ENCODE peak calls at places on chromosomes 11 and 22, in six cellular contexts. Q is PC-9, T is mammary epithelial cell, D is fibroblast of lung, O is cardiac muscle cell, M is mesenchymal stem cell. W is an unnamed sample.

GRCh38 chr22:38824587-38824986 is 19.2 kb downstream of the NPTXR start:
- DNase-seq in Q (peak; percentile 62), T (peak; percentile 57), D (peak; percentile 75), O (peak; percentile 95), M (peak; percentile 85), W (no peak)

GRCh38 chr11:47918882-47919495 is 61.4 kb upstream of the PTPRJ start:
- DNase-seq in Q (peak; percentile 55), T (peak; percentile 23), D (peak; percentile 31), O (no peak), M (peak; percentile 73), W (no peak)

GRCh38 chr11:126597041-126597440 is 241.6 kb downstream of the ST3GAL4 start:
- DNase-seq in Q (no peak), T (no peak), D (no peak), O (peak; percentile 44), M (no peak), W (no peak)

GRCh38 chr11:102831128-102831708 is 12.2 kb downstream of the MMP3 start:
- DNase-seq in Q (no peak), T (no peak), D (peak; percentile 62), O (peak; percentile 20), M (peak; percentile 19), W (no peak)

GRCh38 chr11:68215087-68215445 is 2.0 kb upstream of the KMT5B start:
- DNase-seq in Q (no peak), T (no peak), D (no peak), O (no peak), M (no peak), W (no peak)

GRCh38 chr11:2888266-2888968 is 2.8 kb upstream of the CDKN1C start:
- DNase-seq in Q (peak; percentile 82), T (peak; percentile 69), D (peak; percentile 85), O (peak; percentile 95), M (peak; percentile 83), W (peak; percentile 86)

GRCh38 chr11:35102267-35102666 is 36.7 kb upstream of the CD44 start:
- DNase-seq in Q (no peak), T (no peak), D (no peak), O (no peak), M (no peak), W (no peak)

GRCh38 chr11:23859087-23859486 is 637.8 kb upstream of the LUZP2 start:
- DNase-seq in Q (no peak), T (no peak), D (no peak), O (no peak), M (no peak), W (no peak)

GRCh38 chr11:279966-280761 is 2.0 kb downstream of the NLRP6 start:
- DNase-seq in Q (no peak), T (peak; percentile 38), D (no peak), O (peak; percentile 64), M (no peak), W (no peak)

GRCh38 chr11:74702383-74703007 is 28.7 kb downstream of the CHRDL2 start:
- DNase-seq in Q (peak; percentile 72), T (peak; percentile 41), D (peak; percentile 74), O (peak; percentile 69), M (peak; percentile 74), W (peak; percentile 70)

GRCh38 chr11:13233173-13233572 is 44.4 kb upstream of the BMAL1 start:
- DNase-seq in Q (no peak), T (no peak), D (no peak), O (no peak), M (no peak), W (no peak)

GRCh38 chr11:133834399-133835257 is 10.7 kb downstream of the SPATA19 start:
- DNase-seq in Q (no peak), T (no peak), D (no peak), O (no peak), M (no peak), W (no peak)

GRCh38 chr11:133840479-133840941 is 4.8 kb downstream of the SPATA19 start:
- DNase-seq in Q (no peak), T (no peak), D (no peak), O (no peak), M (no peak), W (no peak)

GRCh38 chr11:27216268-27217149 is 146.5 kb downstream of the CCDC34 start:
- DNase-seq in Q (no peak), T (no peak), D (peak; percentile 77), O (peak; percentile 37), M (peak; percentile 44), W (peak; percentile 26)

GRCh38 chr11:110529043-110529442 is 99.3 kb downstream of the FDX1 start:
- DNase-seq in Q (peak; percentile 8), T (no peak), D (no peak), O (no peak), M (no peak), W (no peak)

GRCh38 chr11:30992513-30992849 is 377.1 kb downstream of the DCDC1 start:
- DNase-seq in Q (no peak), T (no peak), D (no peak), O (no peak), M (no peak), W (no peak)

GRCh38 chr11:110311783-110312578 is 15.6 kb upstream of the RDX start:
- DNase-seq in Q (peak; percentile 32), T (no peak), D (peak; percentile 55), O (no peak), M (peak; percentile 35), W (no peak)

GRCh38 chr22:30575011-30575671 is 676 bp upstream of the GAL3ST1 start:
- DNase-seq in Q (no peak), T (no peak), D (peak; percentile 75), O (no peak), M (peak; percentile 17), W (peak; percentile 75)

GRCh38 chr22:30574095-30574981 is at the start of gene GAL3ST1:
- DNase-seq in Q (no peak), T (no peak), D (no peak), O (peak; percentile 53), M (no peak), W (peak; percentile 64)

GRCh38 chr22:30578481-30578880 is 4.0 kb upstream of the GAL3ST1 start:
- DNase-seq in Q (no peak), T (no peak), D (no peak), O (no peak), M (no peak), W (no peak)

GRCh38 chr22:30573594-30574094 is 821 bp downstream of the GAL3ST1 start:
- DNase-seq in Q (no peak), T (no peak), D (no peak), O (no peak), M (no peak), W (no peak)

DNA sequence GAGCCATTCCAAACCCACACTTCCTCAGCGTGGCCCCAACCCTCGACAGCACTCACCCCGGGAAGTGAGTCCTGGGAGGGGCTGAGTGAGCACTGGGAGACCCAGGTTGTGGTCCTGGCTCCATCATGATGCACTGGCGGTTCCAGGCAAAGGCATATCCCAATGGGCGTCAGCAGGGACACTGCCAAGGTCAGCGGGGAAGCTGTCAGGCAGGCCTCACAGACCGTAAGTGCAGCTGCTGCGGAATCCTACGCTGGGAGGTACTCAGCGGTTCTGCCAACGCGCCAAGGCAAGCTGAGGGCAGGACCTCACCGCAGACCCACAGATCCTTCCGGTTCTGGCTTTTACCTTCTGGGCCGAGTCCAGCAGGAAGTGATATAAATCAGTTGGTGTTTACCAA is 1.4 kb upstream of the GAL3ST1 start:
- DNase-seq in Q (no peak), T (no peak), D (no peak), O (no peak), M (no peak), W (no peak)
- H3K4me3 ChIP-seq in Q (no peak overlapping the region), T (no peak overlapping the region), D (no peak overlapping the region), O (no peak overlapping the region), M (no peak overlapping the region), W (no peak overlapping the region)

GRCh38 chr22:30305519-30305905 is 16.2 kb upstream of the CASTOR1 start:
- DNase-seq in Q (no peak), T (no peak), D (no peak), O (no peak), M (peak; percentile 30), W (no peak)
- H3K4me1 ChIP-seq in Q (peaks cover 97% of the 10 kb centered on the region), T (peaks cover 88% of the 10 kb centered on the region), D (peaks cover 36% of the 10 kb centered on the region), O (no peaks in the 10 kb centered on the region), M (peaks cover 51% of the 10 kb centered on the region), W (no peaks in the 10 kb centered on the region)

GRCh38 chr11:71136095-71136845 is 116.1 kb downstream of the SHANK2 start:
- DNase-seq in Q (no peak), T (no peak), D (no peak), O (no peak), M (no peak), W (no peak)
- H3K27me3 ChIP-seq in Q (no peaks in the 10 kb centered on the region), T (no peaks in the 10 kb centered on the region), D (no peaks in the 10 kb centered on the region), O (no peaks in the 10 kb centered on the region), M (no peaks in the 10 kb centered on the region), W (no peaks in the 10 kb centered on the region)

DNA sequence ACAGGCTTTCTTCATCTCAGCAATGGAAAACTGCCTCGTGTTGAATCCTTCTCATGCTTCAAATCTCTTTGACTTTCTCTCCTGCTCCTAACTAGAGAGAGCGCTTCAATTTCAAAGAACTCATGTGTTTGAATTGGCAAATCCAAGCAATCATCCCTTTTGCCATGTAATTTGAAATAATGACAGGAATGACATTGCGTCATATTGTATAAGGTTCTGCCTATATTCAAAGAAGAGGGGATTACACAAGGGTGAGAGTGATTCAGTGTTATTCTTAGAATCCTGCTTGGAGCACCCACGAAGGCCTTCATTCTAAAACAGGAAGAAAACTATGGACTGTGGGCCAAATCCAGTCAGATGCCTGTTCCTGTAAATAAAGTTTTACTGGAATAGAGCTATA is 720.6 kb downstream of the JRKL start:
- DNase-seq in Q (no peak), T (no peak), D (no peak), O (no peak), M (no peak), W (no peak)
- H3K4me3 ChIP-seq in Q (no peak overlapping the region), T (no peak overlapping the region), D (no peak overlapping the region), O (no peak overlapping the region), M (no peak overlapping the region), W (no peak overlapping the region)

DNA sequence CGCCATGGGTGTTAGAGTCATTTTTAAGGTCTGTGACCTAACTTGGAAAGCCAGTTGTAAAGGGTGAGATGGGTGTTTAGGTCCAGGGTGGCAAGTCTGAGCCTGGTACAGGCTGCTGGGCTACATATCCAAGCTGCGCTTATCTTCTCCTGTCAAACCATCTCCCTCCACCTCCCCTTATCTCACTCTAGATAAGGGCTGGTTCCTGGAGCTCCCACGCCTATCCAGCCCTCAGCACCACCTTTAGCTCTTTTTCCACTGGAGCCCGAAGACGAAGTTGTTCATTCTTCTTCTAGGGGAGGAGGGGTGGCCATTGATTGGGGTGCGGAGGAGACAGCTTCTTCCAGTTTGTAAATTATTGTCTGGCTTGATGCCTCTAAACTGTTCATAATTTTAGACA is 48.5 kb downstream of the MICAL2 start:
- DNase-seq in Q (no peak), T (no peak), D (peak; percentile 60), O (peak; percentile 86), M (no peak), W (no peak)
- H3K4me1 ChIP-seq in Q (peaks cover 26% of the 10 kb centered on the region), T (peaks cover 51% of the 10 kb centered on the region), D (peaks cover 56% of the 10 kb centered on the region), O (peaks cover 83% of the 10 kb centered on the region), M (peaks cover 43% of the 10 kb centered on the region), W (no peaks in the 10 kb centered on the region)

DNA sequence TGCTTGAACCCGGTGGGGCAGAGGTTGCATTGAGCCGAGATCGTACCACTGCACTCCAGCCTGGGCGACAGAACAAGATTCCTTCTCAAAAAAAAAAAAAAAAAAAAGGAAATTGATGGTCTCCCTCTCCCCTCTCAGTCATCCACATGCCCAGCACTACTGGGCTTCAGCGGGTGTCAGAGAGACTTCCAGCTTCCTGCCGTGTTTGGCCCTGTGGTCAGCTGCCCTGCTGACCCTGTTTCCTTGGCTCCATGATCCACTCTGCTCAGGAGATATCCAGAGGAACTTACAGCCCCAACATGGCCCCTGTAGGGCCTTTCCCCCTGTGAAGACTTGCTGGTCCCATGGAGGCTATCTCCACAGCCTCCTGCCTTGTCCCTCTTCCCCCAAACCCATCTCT is 6.1 kb upstream of the PNPLA3 start:
- DNase-seq in Q (no peak), T (no peak), D (peak; percentile 6), O (no peak), M (no peak), W (no peak)
- H3K27me3 ChIP-seq in Q (no peaks in the 10 kb centered on the region), T (no peaks in the 10 kb centered on the region), D (no peaks in the 10 kb centered on the region), O (no peaks in the 10 kb centered on the region), M (no peaks in the 10 kb centered on the region), W (no peaks in the 10 kb centered on the region)

GRCh38 chr11:62556102-62556871 is 9.7 kb upstream of the AHNAK start:
- DNase-seq in Q (peak; percentile 94), T (peak; percentile 96), D (peak; percentile 98), O (peak; percentile 87), M (peak; percentile 98), W (peak; percentile 75)
- H3K4me3 ChIP-seq in Q (peak overlapping the region; percentile 38), T (peak overlapping the region; percentile 8), D (no peak overlapping the region), O (no peak overlapping the region), M (no peak overlapping the region), W (no peak overlapping the region)